ENCODE peak calls at places on chromosomes 12 and 14, in six cellular contexts. L, R, B, W, S and F are unnamed samples.

GRCh38 chr12:113088971-113089756 is 32.6 kb downstream of the DTX1 start:
- DNase-seq in L (no peak), R (no peak), B (no peak), W (no peak), S (no peak), F (no peak)

GRCh38 chr12:56081393-56082347 is 1.7 kb downstream of the ERBB3 start:
- DNase-seq in L (peak), R (no peak), B (no peak), W (peak), S (peak), F (no peak)

GRCh38 chr12:23488130-23488529 is 461.3 kb downstream of the SOX5 start:
- DNase-seq in L (no peak), R (no peak), B (no peak), W (no peak), S (no peak), F (no peak)

GRCh38 chr14:68882235-68882634 is 89.4 kb upstream of the ZFP36L1 start:
- DNase-seq in L (no peak), R (no peak), B (no peak), W (no peak), S (no peak), F (no peak)

GRCh38 chr14:70080081-70080480 is 108.7 kb downstream of the SLC8A3 start:
- DNase-seq in L (no peak), R (no peak), B (no peak), W (no peak), S (no peak), F (no peak)

GRCh38 chr12:22459872-22460490 is 84.4 kb downstream of the C2CD5 start:
- DNase-seq in L (no peak), R (peak), B (no peak), W (no peak), S (peak), F (no peak)

GRCh38 chr12:126734738-126735137 is 1532.2 kb upstream of the TMEM132C start:
- DNase-seq in L (no peak), R (no peak), B (no peak), W (no peak), S (no peak), F (no peak)

GRCh38 chr14:77068515-77069200 is 29.4 kb upstream of the CIPC start:
- DNase-seq in L (no peak), R (no peak), B (no peak), W (no peak), S (no peak), F (no peak)

GRCh38 chr12:68824131-68824530 is 16.2 kb downstream of the MDM2 start:
- DNase-seq in L (no peak), R (no peak), B (no peak), W (no peak), S (no peak), F (no peak)

GRCh38 chr14:63245893-63246292 is 41.6 kb downstream of the RHOJ start:
- DNase-seq in L (no peak), R (peak), B (no peak), W (peak), S (no peak), F (no peak)

GRCh38 chr14:72573725-72574426 is 320.0 kb downstream of the DPF3 start:
- DNase-seq in L (no peak), R (no peak), B (no peak), W (no peak), S (no peak), F (no peak)

GRCh38 chr12:64625243-64626077 is 15.2 kb downstream of the RASSF3 start:
- DNase-seq in L (peak), R (peak), B (no peak), W (peak), S (peak), F (peak)

GRCh38 chr12:38110026-38110699 is 206.4 kb upstream of the ALG10B start:
- DNase-seq in L (no peak), R (no peak), B (no peak), W (no peak), S (no peak), F (no peak)

GRCh38 chr14:44035707-44036106 is 471.4 kb downstream of the FSCB start:
- DNase-seq in L (no peak), R (no peak), B (no peak), W (no peak), S (no peak), F (no peak)

GRCh38 chr14:104161601-104162367 is 23.4 kb downstream of the KIF26A start:
- DNase-seq in L (no peak), R (no peak), B (no peak), W (no peak), S (no peak), F (no peak)

GRCh38 chr12:26091837-26092236 is 33.0 kb downstream of the BHLHE41 start:
- DNase-seq in L (no peak), R (peak), B (no peak), W (no peak), S (no peak), F (no peak)
- TF ChIP-seq CTCF in L (no peak), R (peak), B (no peak), W (peak), S (no peak), F (no peak)

DNA sequence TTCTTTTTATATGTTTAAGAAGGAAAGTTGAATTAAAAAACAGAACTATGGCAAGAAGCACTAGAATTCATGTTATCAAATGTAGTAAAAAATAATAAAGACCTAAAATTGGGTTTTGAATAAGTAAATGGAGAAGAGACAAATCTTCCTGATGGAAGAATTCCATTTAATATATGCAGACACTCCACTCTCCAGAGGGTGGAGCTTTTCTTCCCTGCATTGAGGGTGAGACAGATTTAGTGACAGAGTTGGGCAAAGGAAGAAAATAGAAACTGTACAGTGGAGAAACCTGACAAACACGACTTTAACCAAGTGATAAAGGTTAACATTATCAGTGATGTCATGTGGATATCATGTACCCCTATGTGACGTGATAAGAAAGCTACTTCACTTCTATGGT is 217.6 kb downstream of the PRKD1 start:
- DNase-seq in L (no peak), R (peak), B (no peak), W (no peak), S (no peak), F (no peak)
- TF ChIP-seq CTCF in L (no peak), R (peak), B (no peak), W (peak), S (no peak), F (no peak)

DNA sequence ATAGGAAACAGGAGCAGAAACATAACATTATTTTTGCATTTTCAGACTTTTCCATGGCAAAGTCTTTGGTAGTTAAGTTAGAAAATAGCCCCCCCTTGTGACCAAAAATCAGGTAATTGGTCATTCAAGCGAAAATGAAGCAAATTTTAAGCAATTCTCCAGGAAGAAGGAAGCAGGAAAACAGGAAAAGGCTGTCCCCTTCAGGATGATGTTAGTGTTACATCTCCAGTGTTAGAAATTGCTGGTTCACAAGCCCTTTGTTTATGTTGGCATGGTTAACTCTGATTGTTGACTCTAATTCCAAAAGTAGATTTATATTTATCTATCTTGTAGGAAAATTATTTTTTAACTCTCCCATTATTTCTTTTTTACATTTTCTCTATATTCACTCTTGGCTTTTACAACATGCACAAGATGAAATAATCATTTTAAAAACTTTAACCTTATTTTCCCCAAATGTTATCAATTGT is 18.8 kb upstream of the GAS2L3 start:
- DNase-seq in L (no peak), R (peak), B (no peak), W (no peak), S (peak), F (no peak)
- TF ChIP-seq CTCF in L (peak), R (peak), B (peak), W (peak), S (peak), F (peak)

GRCh38 chr14:89990218-89990617 is 34.5 kb downstream of the TDP1 start:
- DNase-seq in L (no peak), R (no peak), B (no peak), W (no peak), S (no peak), F (no peak)

GRCh38 chr14:89990623-89991275 is 35.0 kb downstream of the TDP1 start:
- DNase-seq in L (no peak), R (no peak), B (no peak), W (no peak), S (no peak), F (no peak)

GRCh38 chr14:89988787-89989186 is 33.1 kb downstream of the TDP1 start:
- DNase-seq in L (no peak), R (no peak), B (no peak), W (no peak), S (no peak), F (no peak)

GRCh38 chr14:89983375-89983774 is 27.6 kb downstream of the TDP1 start:
- DNase-seq in L (no peak), R (no peak), B (no peak), W (no peak), S (no peak), F (no peak)

GRCh38 chr14:89986475-89986874 is 30.7 kb downstream of the TDP1 start:
- DNase-seq in L (no peak), R (no peak), B (no peak), W (no peak), S (no peak), F (no peak)
- TF ChIP-seq CTCF in L (no peak), R (no peak), B (no peak), W (no peak), S (no peak), F (no peak)

DNA sequence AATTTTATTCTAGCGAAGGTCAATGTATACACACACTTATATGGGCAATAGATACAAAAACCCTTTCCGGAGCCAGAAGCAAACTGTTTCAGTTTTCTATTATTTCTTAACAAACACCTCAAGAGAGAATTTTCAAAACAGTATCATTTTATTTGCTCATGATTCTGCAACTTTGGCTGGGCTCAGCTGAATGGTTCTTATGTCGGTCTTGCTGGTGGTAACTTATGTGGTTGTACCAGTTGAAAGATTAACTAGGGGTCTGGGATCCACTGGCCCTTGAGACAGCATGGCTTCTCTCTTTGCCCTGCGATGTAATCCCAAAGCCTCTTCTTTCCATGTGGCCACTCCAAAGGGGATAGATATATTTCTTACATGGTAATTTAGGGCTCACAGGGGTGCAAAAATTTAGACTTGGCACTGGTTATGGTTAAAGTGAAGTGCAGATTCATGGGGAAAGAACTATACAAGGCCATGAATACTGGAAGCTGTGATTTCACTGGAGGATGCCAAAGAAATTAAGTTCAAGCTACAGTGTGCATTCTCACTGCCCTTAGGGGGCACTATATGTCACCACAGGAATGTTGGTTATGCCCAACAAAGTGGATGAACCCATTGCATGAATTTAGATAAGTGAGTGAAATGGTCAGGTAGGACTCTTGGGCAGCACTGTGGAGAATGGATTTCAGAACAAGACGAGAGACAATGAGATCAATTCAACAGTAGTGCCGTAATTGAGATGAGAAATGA is 94.3 kb upstream of the NAV3 start:
- DNase-seq in L (no peak), R (no peak), B (no peak), W (no peak), S (peak), F (no peak)
- TF ChIP-seq CTCF in L (no peak), R (no peak), B (no peak), W (no peak), S (no peak), F (no peak)

GRCh38 chr12:27571463-27571862 is 47.5 kb downstream of the PPFIBP1 start:
- DNase-seq in L (no peak), R (peak), B (no peak), W (no peak), S (no peak), F (no peak)

GRCh38 chr12:27561535-27562350 is 37.7 kb downstream of the PPFIBP1 start:
- DNase-seq in L (no peak), R (no peak), B (no peak), W (no peak), S (peak), F (no peak)

GRCh38 chr12:27564612-27565213 is 40.7 kb downstream of the PPFIBP1 start:
- DNase-seq in L (no peak), R (no peak), B (no peak), W (no peak), S (peak), F (no peak)

GRCh38 chr12:27566626-27567025 is 42.6 kb downstream of the PPFIBP1 start:
- DNase-seq in L (no peak), R (no peak), B (no peak), W (no peak), S (no peak), F (no peak)

DNA sequence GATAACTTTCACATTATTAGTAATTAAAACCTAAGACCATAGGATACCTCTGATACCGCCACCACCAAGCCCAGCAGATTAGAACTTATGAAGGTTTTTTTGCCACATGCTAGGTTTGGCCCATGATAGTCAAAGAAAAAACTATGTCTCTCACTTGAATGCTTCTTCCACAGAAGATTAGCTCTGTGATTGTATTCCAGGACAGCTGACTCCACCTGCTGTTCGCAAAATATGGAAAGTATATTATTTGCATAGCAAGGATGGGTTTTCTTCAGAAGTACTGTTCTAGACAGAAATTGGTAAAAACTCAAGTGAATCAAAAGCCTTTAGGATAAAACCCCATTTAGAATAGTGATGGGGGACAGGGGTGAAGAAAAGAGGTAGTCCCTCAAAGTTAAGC is 42.2 kb downstream of the PPFIBP1 start:
- DNase-seq in L (no peak), R (no peak), B (no peak), W (no peak), S (no peak), F (no peak)
- TF ChIP-seq CTCF in L (no peak), R (no peak), B (no peak), W (no peak), S (no peak), F (peak)

DNA sequence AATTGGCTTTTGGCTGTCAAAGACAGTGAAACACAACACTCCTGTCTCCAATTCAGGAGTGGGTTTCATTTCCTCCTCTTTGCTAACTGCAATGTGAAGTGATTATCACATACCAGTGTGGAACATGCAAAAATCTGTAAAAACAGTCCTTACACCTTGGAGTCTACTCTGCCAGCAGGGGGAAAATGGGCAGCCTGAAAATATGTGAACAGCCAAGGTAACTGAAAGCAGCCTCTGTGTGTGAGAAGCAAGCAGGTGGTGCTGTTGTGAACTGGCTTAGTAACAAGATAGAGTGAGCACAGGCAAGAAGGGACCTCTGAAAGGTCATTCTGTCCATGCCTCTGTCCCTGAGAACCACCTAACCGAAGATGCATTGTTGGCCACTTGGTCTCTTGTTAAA is 6.0 kb downstream of the PRMT8 start:
- DNase-seq in L (no peak), R (no peak), B (no peak), W (no peak), S (peak), F (no peak)
- TF ChIP-seq CTCF in L (no peak), R (no peak), B (no peak), W (no peak), S (no peak), F (no peak)